ENCODE peak calls at places on chromosomes 7 and 10, in six cellular contexts. E, L, C, P, D and M are unnamed samples.

GRCh38 chr10:119313645-119314044 is 106.3 kb downstream of the GRK5 start:
- DNase-seq in E (no peak), L (no peak), C (peak; percentile 43), P (no peak), D (no peak), M (no peak)

GRCh38 chr7:7922684-7923385 is 45.8 kb upstream of the GLCCI1 start:
- DNase-seq in E (no peak), L (no peak), C (no peak), P (no peak), D (no peak), M (no peak)

GRCh38 chr10:4270116-4270515 is 485.1 kb upstream of the KLF6 start:
- DNase-seq in E (no peak), L (no peak), C (no peak), P (peak; percentile 46), D (no peak), M (no peak)

GRCh38 chr7:22885824-22886255 is 63.2 kb upstream of the TOMM7 start:
- DNase-seq in E (no peak), L (no peak), C (no peak), P (no peak), D (no peak), M (no peak)

GRCh38 chr10:95262763-95263518 is 27.9 kb downstream of the PDLIM1 start:
- DNase-seq in E (no peak), L (no peak), C (no peak), P (no peak), D (no peak), M (no peak)

GRCh38 chr10:124217906-124218769 is 124.7 kb upstream of the CHST15 start:
- DNase-seq in E (no peak), L (no peak), C (no peak), P (no peak), D (no peak), M (no peak)

GRCh38 chr10:45442670-45443069 is 68.7 kb downstream of the ALOX5 start:
- DNase-seq in E (no peak), L (no peak), C (no peak), P (no peak), D (no peak), M (no peak)

GRCh38 chr10:7417103-7417623 is 6.3 kb upstream of the SFMBT2 start:
- DNase-seq in E (no peak), L (no peak), C (no peak), P (peak; percentile 32), D (no peak), M (no peak)

GRCh38 chr10:92792661-92793060 is 55.7 kb upstream of the EXOC6 start:
- DNase-seq in E (no peak), L (no peak), C (no peak), P (no peak), D (no peak), M (no peak)

GRCh38 chr7:158106272-158106671 is 481.4 kb downstream of the PTPRN2 start:
- DNase-seq in E (no peak), L (no peak), C (no peak), P (no peak), D (no peak), M (no peak)

GRCh38 chr7:130392456-130392860 is 12.2 kb downstream of the CPA1 start:
- DNase-seq in E (no peak), L (no peak), C (no peak), P (peak; percentile 34), D (no peak), M (no peak)

GRCh38 chr7:5420108-5420840 is 3.4 kb downstream of the TNRC18 start:
- DNase-seq in E (no peak), L (peak; percentile 38), C (no peak), P (no peak), D (peak; percentile 40), M (peak; percentile 90)

GRCh38 chr7:13946181-13946580 is 43.3 kb downstream of the ETV1 start:
- DNase-seq in E (no peak), L (no peak), C (no peak), P (no peak), D (no peak), M (no peak)

GRCh38 chr10:71765907-71766716 is 7.2 kb downstream of the VSIR start:
- DNase-seq in E (no peak), L (no peak), C (peak; percentile 24), P (no peak), D (no peak), M (no peak)

GRCh38 chr10:125928928-125929585 is 32.7 kb downstream of the FANK1 start:
- DNase-seq in E (no peak), L (no peak), C (no peak), P (no peak), D (no peak), M (no peak)

GRCh38 chr10:109018892-109019507 is 904.3 kb downstream of the XPNPEP1 start:
- DNase-seq in E (no peak), L (no peak), C (no peak), P (no peak), D (no peak), M (no peak)

GRCh38 chr10:81570349-81570748 is 304.6 kb upstream of the NRG3 start:
- DNase-seq in E (no peak), L (no peak), C (no peak), P (no peak), D (no peak), M (no peak)

GRCh38 chr7:151078233-151079040 is 2.2 kb downstream of the FASTK start:
- DNase-seq in E (no peak), L (peak; percentile 20), C (no peak), P (peak; percentile 73), D (no peak), M (peak; percentile 79)

GRCh38 chr7:151079199-151079910 is 1.3 kb downstream of the FASTK start:
- DNase-seq in E (no peak), L (peak; percentile 14), C (no peak), P (no peak), D (no peak), M (no peak)

GRCh38 chr7:151075978-151076426 is 4.6 kb downstream of the FASTK start:
- DNase-seq in E (no peak), L (no peak), C (no peak), P (no peak), D (no peak), M (no peak)

GRCh38 chr7:151076863-151077704 is 3.5 kb downstream of the FASTK start:
- DNase-seq in E (no peak), L (no peak), C (no peak), P (no peak), D (no peak), M (no peak)

DNA sequence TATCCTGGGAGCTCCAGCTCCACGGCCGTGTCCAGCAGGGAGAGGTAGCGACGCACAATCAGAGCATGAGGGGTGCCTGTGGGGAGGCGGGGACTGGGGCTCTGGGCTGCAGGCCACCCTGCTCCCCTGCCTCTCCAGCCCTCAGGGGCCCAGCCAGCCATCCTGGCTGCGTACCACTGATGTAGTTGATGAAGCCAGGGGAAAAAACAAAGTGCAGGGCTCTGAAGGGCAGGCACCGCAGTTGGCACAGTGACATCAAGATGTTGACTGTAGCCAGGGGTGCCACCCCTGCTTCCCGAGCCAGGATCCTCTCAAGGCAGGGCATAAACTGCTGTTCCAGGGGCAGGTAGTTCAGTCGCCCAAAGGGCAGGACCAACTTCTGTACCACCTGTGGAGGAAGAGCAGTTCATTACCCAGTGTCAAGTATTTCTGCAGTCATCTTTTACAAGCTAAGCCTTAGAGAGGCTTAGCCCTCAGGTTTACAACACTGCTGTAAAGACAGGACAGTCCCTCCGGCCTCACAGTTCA is 2.8 kb downstream of the FASTK start:
- DNase-seq in E (no peak), L (no peak), C (no peak), P (no peak), D (no peak), M (no peak)
- H3K27ac ChIP-seq in E (peak overlapping the region; percentile 25), L (peak overlapping the region; percentile 68), C (peak overlapping the region; percentile 15), P (peak overlapping the region; percentile 55), D (no peak overlapping the region), M (no peak overlapping the region)

GRCh38 chr7:108802639-108803038 is 233.0 kb downstream of the DNAJB9 start:
- DNase-seq in E (no peak), L (no peak), C (no peak), P (no peak), D (no peak), M (no peak)

GRCh38 chr7:108809356-108809755 is 239.7 kb downstream of the DNAJB9 start:
- DNase-seq in E (no peak), L (no peak), C (no peak), P (no peak), D (no peak), M (no peak)

GRCh38 chr7:108808556-108808955 is 238.9 kb downstream of the DNAJB9 start:
- DNase-seq in E (no peak), L (no peak), C (no peak), P (no peak), D (no peak), M (no peak)

DNA sequence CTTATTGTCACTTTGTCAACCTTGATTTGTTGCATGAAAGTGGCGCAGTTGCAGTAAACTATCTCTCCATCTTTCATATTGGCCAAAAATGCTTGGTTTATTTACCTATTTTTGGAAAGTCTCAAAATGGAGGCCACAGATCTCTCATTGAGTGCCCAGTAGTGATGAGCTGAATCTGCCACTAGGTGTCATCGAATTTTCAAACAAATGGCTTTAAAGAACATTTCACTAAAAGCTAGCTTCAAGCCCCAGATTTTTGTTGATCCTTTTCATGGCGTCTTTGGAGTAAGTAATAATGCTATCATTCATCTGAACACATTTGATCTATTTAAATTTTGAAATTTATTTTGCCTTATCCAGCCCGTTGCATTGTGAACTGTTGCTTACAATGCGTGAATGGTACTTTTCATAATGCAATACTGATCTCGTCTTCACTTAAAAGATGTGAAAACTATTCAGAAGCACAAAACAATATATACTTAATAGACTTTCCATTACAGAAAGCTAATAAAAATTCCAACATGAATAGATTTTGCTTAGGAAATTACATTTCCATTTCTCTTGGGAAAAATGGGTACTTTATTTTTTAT is 236.2 kb downstream of the DNAJB9 start:
- DNase-seq in E (no peak), L (no peak), C (no peak), P (peak; percentile 13), D (no peak), M (no peak)
- TF ChIP-seq CTCF in E (no peak), L (peak; percentile 46), C (no peak), P (peak; percentile 53), D (peak; percentile 49), M (no peak)

GRCh38 chr7:148155826-148156225 is 434.7 kb upstream of the C7orf33 start:
- DNase-seq in E (no peak), L (no peak), C (no peak), P (no peak), D (no peak), M (no peak)
- H3K27ac ChIP-seq in E (no peak overlapping the region), L (no peak overlapping the region), C (no peak overlapping the region), P (peak overlapping the region; percentile 43), D (no peak overlapping the region), M (no peak overlapping the region)

DNA sequence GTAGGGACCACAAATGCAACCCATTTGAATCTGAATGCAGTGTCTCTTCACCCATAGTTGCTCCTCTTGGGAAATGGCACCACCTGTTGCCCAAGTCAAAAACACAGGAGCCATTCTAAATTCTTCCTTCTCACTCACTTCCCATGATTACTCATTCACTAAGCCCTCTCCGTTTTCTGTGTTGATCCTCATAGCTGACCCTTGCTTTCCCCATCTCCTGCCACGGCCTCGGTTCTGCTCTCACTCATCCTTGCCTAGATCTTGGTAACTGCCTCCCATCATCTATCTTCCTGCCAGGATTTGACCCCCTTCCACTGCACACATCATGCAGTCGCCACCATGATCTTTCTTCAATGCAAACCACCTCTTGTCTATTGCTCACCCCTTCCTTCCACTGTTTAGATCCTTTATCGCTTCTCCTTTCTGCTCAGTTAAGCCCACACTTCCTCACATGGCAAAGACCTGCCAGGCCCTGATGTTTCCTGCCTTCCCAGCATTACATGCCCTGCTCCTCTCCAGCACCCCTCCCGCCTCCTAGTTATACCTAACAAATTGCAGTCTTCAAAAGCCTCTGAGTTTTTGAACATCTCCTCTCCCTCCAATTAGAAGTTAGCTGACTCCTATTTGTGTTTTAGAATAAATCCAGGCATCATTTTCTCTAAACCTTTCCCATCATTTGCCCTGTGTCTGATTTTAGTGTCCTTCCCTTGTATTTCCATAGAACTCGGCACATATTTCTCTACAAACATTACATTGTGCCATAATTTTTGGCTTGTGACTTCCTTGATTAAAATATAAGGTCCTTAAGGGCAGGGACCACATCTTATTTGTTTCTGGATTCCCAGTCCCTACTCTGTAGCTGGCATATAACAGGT is 19.2 kb upstream of the CPN1 start:
- DNase-seq in E (no peak), L (no peak), C (no peak), P (peak; percentile 36), D (no peak), M (no peak)
- TF ChIP-seq CTCF in E (no peak), L (no peak), C (no peak), P (peak; percentile 23), D (no peak), M (no peak)